ENCODE peak calls at places on chromosomes 11 and 22, in ten cellular contexts. J is AG20443; F is activated CD8-positive, alpha-beta T cell treated with anti-CD3 and anti-CD28 coated beads, Interleukin-2, amount 10 ng/mL, durations not matched to agents 7 days and 5 days; M is activated T-cell treated with anti-CD3 and anti-CD28 coated beads, Interleukin-2, amount 50 U/mL, for 24 hours; V is pulmonary artery endothelial cell; W is kidney; C is activated T-helper 1 cell treated with Interleukin-2 at 50 U/mL for 16 hours; G is caudate nucleus; B is posterior vena cava; E is fibroblast of mammary gland. A is an unnamed sample.

GRCh38 chr11:46537851-46538295 is 56.0 kb downstream of the AMBRA1 start:
- DNase-seq in J (peak), F (peak), M (peak), V (peak), W (no peak), C (peak), G (peak), B (no peak), E (peak), A (peak)

GRCh38 chr22:39419096-39419495 is 19.5 kb downstream of the TAB1 start:
- DNase-seq in J (no peak), F (no peak), M (no peak), V (no peak), W (peak), C (no peak), G (no peak), B (peak), E (no peak), A (no peak)

GRCh38 chr22:50060441-50061140 is 2.5 kb upstream of the TTLL8 start:
- DNase-seq in J (no peak), F (no peak), M (no peak), V (no peak), W (peak), C (no peak), G (no peak), B (no peak), E (no peak), A (no peak)

GRCh38 chr11:100941033-100941432 is 188.6 kb downstream of the PGR start:
- DNase-seq in J (no peak), F (no peak), M (no peak), V (no peak), W (no peak), C (no peak), G (no peak), B (no peak), E (no peak), A (no peak)

GRCh38 chr11:110968348-110969062 is 256.3 kb upstream of the ARHGAP20 start:
- DNase-seq in J (peak), F (no peak), M (no peak), V (no peak), W (no peak), C (no peak), G (no peak), B (no peak), E (peak), A (no peak)

GRCh38 chr11:134372961-134373360 is 39.1 kb downstream of the B3GAT1 start:
- DNase-seq in J (no peak), F (no peak), M (no peak), V (no peak), W (peak), C (no peak), G (no peak), B (peak), E (no peak), A (no peak)

GRCh38 chr11:113994077-113994954 is 19.4 kb downstream of the HTR3A start:
- DNase-seq in J (peak), F (peak), M (peak), V (no peak), W (no peak), C (no peak), G (no peak), B (peak), E (no peak), A (peak)

GRCh38 chr11:120326228-120326627 is 1.1 kb downstream of the TLCD5 start:
- DNase-seq in J (no peak), F (no peak), M (no peak), V (no peak), W (no peak), C (no peak), G (no peak), B (no peak), E (peak), A (no peak)

GRCh38 chr11:83863272-83863671 is 577.1 kb upstream of the CCDC90B start:
- DNase-seq in J (no peak), F (no peak), M (no peak), V (no peak), W (no peak), C (no peak), G (no peak), B (no peak), E (no peak), A (no peak)

GRCh38 chr11:11709447-11710239 is 87.8 kb upstream of the GALNT18 start:
- DNase-seq in J (no peak), F (no peak), M (no peak), V (no peak), W (no peak), C (no peak), G (no peak), B (no peak), E (no peak), A (no peak)

GRCh38 chr11:129766858-129767604 is 48.6 kb upstream of the TMEM45B start:
- DNase-seq in J (peak), F (peak), M (no peak), V (no peak), W (no peak), C (no peak), G (no peak), B (no peak), E (peak), A (no peak)

GRCh38 chr11:109937968-109938367 is 155.2 kb upstream of the ZC3H12C start:
- DNase-seq in J (no peak), F (no peak), M (no peak), V (no peak), W (no peak), C (no peak), G (no peak), B (no peak), E (no peak), A (no peak)

GRCh38 chr11:90204832-90205646 is 17.8 kb downstream of the CHORDC1 start:
- DNase-seq in J (peak), F (no peak), M (no peak), V (no peak), W (no peak), C (no peak), G (no peak), B (no peak), E (peak), A (peak)